ENCODE peak calls at places on chromosomes 3 and 15, in six cellular contexts. X is heart left ventricle, Z is suprapubic skin, Y is body of pancreas, L is ovary, B is endothelial cell of umbilical vein. N is an unnamed sample.

GRCh38 chr3:62968128-62968527 is 92.9 kb upstream of the CADPS start:
- DNase-seq in L (no peak), Y (no peak), X (no peak), B (no peak), Z (no peak), N (no peak)

GRCh38 chr15:80151576-80151975 is 1.2 kb upstream of the FAH start:
- DNase-seq in Y (no peak), B (no peak), L (no peak), X (no peak), Z (no peak), N (no peak)

GRCh38 chr3:119230745-119231144 is 9.9 kb downstream of the B4GALT4 start:
- DNase-seq in Y (no peak), X (no peak), Z (no peak), B (no peak), L (no peak), N (no peak)

GRCh38 chr3:23258110-23258509 is 55.0 kb downstream of the UBE2E2 start:
- DNase-seq in X (no peak), L (no peak), B (no peak), Y (no peak), Z (no peak), N (no peak)

GRCh38 chr3:139839659-139840058 is 95.3 kb upstream of the CLSTN2 start:
- DNase-seq in B (no peak), Z (no peak), L (no peak), Y (no peak), X (no peak), N (no peak)

GRCh38 chr3:178056868-178057267 is 479.4 kb upstream of the KCNMB2 start:
- DNase-seq in B (no peak), Y (no peak), X (no peak), Z (no peak), L (no peak), N (no peak)

GRCh38 chr3:180324791-180325190 is 277.2 kb upstream of the TTC14 start:
- DNase-seq in B (no peak), X (no peak), Z (no peak), L (no peak), Y (no peak), N (no peak)

GRCh38 chr15:98077186-98077585 is 116.7 kb downstream of the ARRDC4 start:
- DNase-seq in Y (no peak), B (no peak), L (no peak), X (no peak), Z (no peak), N (no peak)

GRCh38 chr15:85354432-85354831 is 26.0 kb upstream of the AKAP13 start:
- DNase-seq in Z (no peak), L (no peak), Y (no peak), B (peak), X (no peak), N (no peak)

GRCh38 chr3:115401891-115402501 is 221.3 kb upstream of the GAP43 start:
- DNase-seq in B (peak), Y (no peak), L (no peak), X (no peak), Z (no peak), N (no peak)

GRCh38 chr3:124059580-124059979 is 67.7 kb upstream of the ROPN1 start:
- DNase-seq in Z (no peak), Y (no peak), X (no peak), L (no peak), B (no peak), N (no peak)

GRCh38 chr15:78060232-78060631 is 17.3 kb downstream of the TBC1D2B start:
- DNase-seq in L (no peak), Z (no peak), X (no peak), Y (no peak), B (no peak), N (no peak)

GRCh38 chr15:75636026-75636425 is 4.0 kb downstream of the IMP3 start:
- DNase-seq in Y (no peak), X (no peak), L (no peak), B (no peak), Z (no peak), N (no peak)

GRCh38 chr15:34335176-34335575 is 2.4 kb downstream of the SLC12A6 start:
- DNase-seq in L (no peak), X (no peak), Z (no peak), B (peak), Y (no peak), N (peak)

GRCh38 chr15:56871180-56871579 is 47.3 kb upstream of the TCF12 start:
- DNase-seq in B (peak), Y (no peak), L (no peak), X (no peak), Z (no peak), N (no peak)

GRCh38 chr3:43489918-43490317 is 131.9 kb downstream of the ANO10 start:
- DNase-seq in X (no peak), Y (no peak), L (no peak), B (peak), Z (no peak), N (no peak)

GRCh38 chr3:10813425-10813824 is 2.6 kb upstream of the SLC6A11 start:
- DNase-seq in X (no peak), L (no peak), Y (no peak), Z (no peak), B (no peak), N (no peak)

GRCh38 chr3:179304605-179305004 is 18.2 kb upstream of the ZNF639 start:
- DNase-seq in B (peak), X (no peak), L (no peak), Y (no peak), Z (no peak), N (no peak)

GRCh38 chr3:41900265-41900664 is 61.6 kb downstream of the ULK4 start:
- DNase-seq in L (no peak), X (no peak), Z (no peak), Y (no peak), B (peak), N (peak)

GRCh38 chr15:63764912-63765311 is 68.8 kb downstream of the HERC1 start:
- DNase-seq in Y (no peak), B (no peak), L (no peak), Z (no peak), X (no peak), N (no peak)

GRCh38 chr3:33982269-33982798 is 183.9 kb downstream of the PDCD6IP start:
- DNase-seq in L (no peak), B (no peak), Z (no peak), Y (no peak), X (no peak), N (no peak)

GRCh38 chr3:160478338-160478737 is 28.8 kb upstream of the TRIM59 start:
- DNase-seq in B (no peak), X (no peak), L (no peak), Z (no peak), Y (no peak), N (no peak)

GRCh38 chr15:70164910-70165791 is 67.4 kb upstream of the TLE3 start:
- DNase-seq in Z (peak), Y (peak), B (no peak), X (peak), L (no peak), N (no peak)

GRCh38 chr15:75307778-75308390 is 25.2 kb downstream of the GOLGA6D start:
- DNase-seq in X (no peak), L (no peak), Z (no peak), Y (peak), B (peak), N (peak)

GRCh38 chr15:39770748-39771689 is 11.6 kb downstream of the FSIP1 start:
- DNase-seq in L (peak), B (no peak), X (no peak), Y (no peak), Z (no peak), N (no peak)
- H3K4me3 ChIP-seq in L (no peak), B (no peak), X (no peak), Y (no peak), Z (no peak), N (no peak)

GRCh38 chr3:47421741-47422649 is 41.2 kb downstream of the PTPN23 start:
- DNase-seq in B (no peak), X (peak), Y (peak), L (no peak), Z (peak), N (peak)

GRCh38 chr3:47420511-47421484 is 40.0 kb downstream of the PTPN23 start:
- DNase-seq in Z (peak), X (peak), L (peak), Y (peak), B (peak), N (peak)

GRCh38 chr3:47418167-47419082 is 37.6 kb downstream of the PTPN23 start:
- DNase-seq in L (no peak), B (no peak), X (no peak), Y (no peak), Z (peak), N (no peak)

GRCh38 chr3:47420044-47420430 is 39.2 kb downstream of the PTPN23 start:
- DNase-seq in B (no peak), L (no peak), X (no peak), Y (no peak), Z (no peak), N (no peak)

DNA sequence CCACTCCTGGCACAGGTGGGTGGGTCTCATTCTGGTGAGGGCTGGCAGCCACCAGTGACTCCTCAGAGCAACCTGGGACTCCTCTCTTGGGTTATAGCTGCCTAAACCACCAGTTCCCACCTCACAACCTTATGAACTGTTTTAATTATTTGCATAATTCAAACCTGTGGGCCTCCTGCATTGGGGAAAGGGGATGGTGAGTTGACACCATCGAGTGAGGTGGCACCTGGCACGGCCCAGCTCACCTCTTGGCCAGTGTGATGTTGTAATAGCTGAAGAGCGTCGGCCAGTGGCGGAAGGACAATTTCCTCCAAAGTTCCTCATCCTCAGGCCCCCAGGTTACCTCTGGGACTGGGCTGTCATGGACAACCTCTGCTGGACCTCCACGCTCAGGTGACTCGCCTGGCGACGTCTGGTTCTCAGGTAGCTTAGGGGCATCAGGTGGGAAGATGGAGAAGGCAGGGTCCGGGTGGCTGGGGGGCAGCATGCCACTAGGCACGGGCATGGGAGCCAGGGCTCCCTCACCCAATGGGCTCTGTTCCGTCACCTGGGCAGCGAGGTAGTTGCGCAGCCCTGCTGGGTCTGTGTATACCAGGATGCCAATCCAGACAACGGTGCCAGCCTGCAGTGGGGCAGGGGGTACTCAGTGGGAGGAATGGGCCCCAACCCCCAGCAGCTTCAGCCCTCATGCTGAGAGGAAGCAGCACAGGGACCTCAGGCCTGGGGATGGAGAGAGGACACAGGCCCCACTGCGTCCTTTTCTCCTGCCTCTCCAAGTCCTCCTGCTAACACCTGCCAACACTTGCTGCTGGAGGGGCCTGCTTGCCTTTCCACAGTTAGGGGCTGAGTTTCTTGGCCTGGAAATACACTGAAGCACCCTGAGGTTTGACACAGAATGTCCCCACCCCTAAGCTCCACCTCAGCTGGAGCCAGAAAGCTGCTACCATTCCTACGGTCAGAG is 38.5 kb downstream of the PTPN23 start:
- DNase-seq in Y (no peak), L (no peak), Z (no peak), X (no peak), B (no peak), N (no peak)
- TF ChIP-seq POLR2A in Y (no peak), L (no peak), Z (no peak), X (no peak), B (no peak), N (no peak)

GRCh38 chr3:73094127-73094526 is 32.7 kb downstream of the EBLN2 start:
- DNase-seq in Y (no peak), Z (no peak), B (peak), X (no peak), L (no peak), N (peak)

GRCh38 chr3:73098026-73098425 is 36.6 kb downstream of the EBLN2 start:
- DNase-seq in Y (no peak), X (no peak), B (no peak), L (no peak), Z (no peak), N (no peak)

GRCh38 chr3:73096169-73096568 is 34.7 kb downstream of the EBLN2 start:
- DNase-seq in B (no peak), L (no peak), X (no peak), Y (no peak), Z (no peak), N (no peak)

GRCh38 chr3:73098873-73099272 is 37.4 kb downstream of the EBLN2 start:
- DNase-seq in X (no peak), Y (no peak), L (no peak), B (no peak), Z (no peak), N (peak)

GRCh38 chr3:73094951-73095350 is 33.5 kb downstream of the EBLN2 start:
- DNase-seq in Y (no peak), B (no peak), Z (no peak), L (no peak), X (no peak), N (peak)
- H3K4me3 ChIP-seq in Y (no peak), B (no peak), Z (no peak), L (no peak), X (no peak), N (peak)

DNA sequence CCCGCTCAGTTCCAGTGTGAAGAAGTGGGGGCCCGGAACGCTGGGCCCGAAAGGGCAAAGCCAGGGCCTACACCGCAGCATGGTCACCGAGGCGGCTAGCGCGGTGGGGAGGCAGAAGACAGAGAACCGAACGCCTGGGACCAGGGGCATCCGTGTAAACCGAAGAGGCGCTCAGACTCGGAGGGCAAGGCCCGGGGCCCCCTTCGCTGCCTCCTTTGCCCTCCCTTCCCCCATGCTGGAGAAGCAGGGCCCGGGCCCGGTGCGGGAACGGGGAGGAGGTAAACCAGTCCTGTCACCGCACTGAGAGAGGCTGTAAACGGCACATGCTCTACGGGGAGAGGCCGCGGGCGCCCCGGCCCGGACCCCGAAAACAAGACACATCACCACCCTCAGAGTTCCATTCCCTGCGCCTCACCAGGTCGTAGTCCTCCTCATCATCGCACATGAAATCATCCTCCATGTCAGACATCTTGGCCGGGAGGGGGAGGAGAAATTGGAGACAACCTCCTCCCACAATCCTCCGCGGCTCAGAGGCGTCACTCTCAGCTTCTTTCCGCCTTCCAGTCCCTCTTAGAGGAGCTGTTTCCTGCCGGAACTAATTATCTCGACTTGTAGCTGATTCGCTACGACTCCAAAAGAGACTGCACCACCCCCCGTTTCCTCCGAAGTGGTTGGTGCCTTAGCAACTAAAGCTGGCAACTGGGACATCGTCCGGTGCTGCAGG is at the start of gene COPS2:
- DNase-seq in B (peak), Z (peak), X (peak), L (peak), Y (peak), N (peak)
- TF ChIP-seq POLR2A in B (peak), Z (peak), X (no peak), L (peak), Y (no peak), N (peak)

GRCh38 chr15:51752918-51753317 is 1.5 kb downstream of the TMOD2 start:
- DNase-seq in X (no peak), L (no peak), Z (no peak), Y (no peak), B (no peak), N (peak)

GRCh38 chr15:51749307-51749706 is 2.1 kb upstream of the TMOD2 start:
- DNase-seq in Y (no peak), X (no peak), L (no peak), B (no peak), Z (no peak), N (no peak)

GRCh38 chr15:51750942-51751686 is at the start of gene TMOD2:
- DNase-seq in L (peak), Y (peak), B (no peak), Z (peak), X (peak), N (peak)

GRCh38 chr15:51751687-51752683 is 588 bp downstream of the TMOD2 start:
- DNase-seq in L (peak), Z (no peak), Y (peak), X (peak), B (peak), N (peak)

GRCh38 chr15:51750186-51750585 is 1.2 kb upstream of the TMOD2 start:
- DNase-seq in B (no peak), L (no peak), Y (no peak), X (no peak), Z (no peak), N (no peak)
- H3K4me3 ChIP-seq in B (no peak), L (no peak), Y (no peak), X (no peak), Z (no peak), N (no peak)